ENCODE peak calls at places on chromosomes 5 and 9, in nine cellular contexts. B is NCI-H510A treated with DMSO at 0.1 percent for 48 hours; C is T-helper 9 cell; H is anterior cingulate cortex; F is activated T-cell treated with anti-CD3 and anti-CD28 coated beads, Interleukin-2, amount 50 U/mL, for 4 hours; D is T-cell; M is B cell; T is ACHN; S is HuH-7.5. G is an unnamed sample.

GRCh38 chr9:95447660-95448420 is 68.9 kb downstream of the PTCH1 start:
- DNase-seq in F (no peak), H (no peak), M (no peak), S (no peak), D (no peak), T (no peak), C (no peak), B (no peak), G (no peak)

GRCh38 chr5:14181299-14181968 is 38.3 kb downstream of the TRIO start:
- DNase-seq in C (no peak), H (no peak), D (no peak), T (no peak), M (no peak), F (no peak), S (no peak), B (no peak), G (no peak)

GRCh38 chr9:86983260-86984255 is 36.3 kb upstream of the GAS1 start:
- DNase-seq in M (no peak), D (no peak), S (no peak), C (no peak), H (no peak), T (no peak), B (no peak), F (no peak), G (no peak)

GRCh38 chr5:107418071-107418470 is 252.7 kb downstream of the EFNA5 start:
- DNase-seq in T (peak; percentile 27), S (no peak), M (no peak), C (no peak), B (no peak), F (no peak), H (no peak), D (no peak), G (no peak)

GRCh38 chr5:24367211-24367610 is 277.6 kb downstream of the CDH10 start:
- DNase-seq in M (no peak), F (no peak), B (no peak), S (no peak), D (no peak), C (no peak), H (no peak), T (no peak), G (no peak)

GRCh38 chr5:98206566-98206965 is 566.9 kb upstream of the RGMB start:
- DNase-seq in F (no peak), T (no peak), C (no peak), M (no peak), S (no peak), B (no peak), H (no peak), D (no peak), G (no peak)

GRCh38 chr9:109966643-109967368 is 186.8 kb downstream of the PALM2AKAP2 start:
- DNase-seq in T (no peak), D (no peak), B (no peak), F (no peak), H (no peak), S (no peak), C (no peak), M (peak; percentile 75), G (no peak)

GRCh38 chr5:122354293-122354692 is 42.3 kb downstream of the SNCAIP start:
- DNase-seq in F (no peak), M (no peak), H (peak; percentile 1), S (no peak), T (no peak), B (peak; percentile 14), C (no peak), D (no peak), G (no peak)

GRCh38 chr9:128635266-128636023 is 21.2 kb downstream of the DYNC2I2 start:
- DNase-seq in H (no peak), F (no peak), M (peak; percentile 29), S (peak; percentile 93), B (peak; percentile 93), T (peak; percentile 97), D (no peak), C (no peak), G (no peak)

GRCh38 chr5:82018462-82018861 is 46.6 kb downstream of the ATG10 start:
- DNase-seq in T (no peak), S (no peak), C (no peak), F (no peak), M (no peak), B (peak; percentile 80), D (no peak), H (peak; percentile 5), G (no peak)

GRCh38 chr9:73089304-73089985 is 62.2 kb upstream of the ANXA1 start:
- DNase-seq in C (no peak), M (no peak), T (no peak), H (no peak), B (no peak), D (no peak), S (no peak), F (no peak), G (no peak)

GRCh38 chr9:14466828-14467227 is 152.9 kb upstream of the NFIB start:
- DNase-seq in S (no peak), H (no peak), T (no peak), F (no peak), B (no peak), C (no peak), M (no peak), D (no peak), G (no peak)

GRCh38 chr5:63768221-63768620 is 194.0 kb downstream of the HTR1A start:
- DNase-seq in M (no peak), C (no peak), H (no peak), T (no peak), F (no peak), S (no peak), D (no peak), B (no peak), G (no peak)